ENCODE peak calls at places on chromosomes 11 and 22, in eight cellular contexts. One of them, this sample, is unnamed.

GRCh38 chr22:18024276-18024939 is at the start of gene MICAL3:
- DNase-seq in lower leg skin: no peak
- DNase-seq in fibroblast of the aortic adventitia: peak; percentile 58
- DNase-seq in heart left ventricle: peak; percentile 58
- DNase-seq in mucosa of descending colon: peak; percentile 70
- DNase-seq in AG04449: no peak
- DNase-seq in H9: peak; percentile 39
- DNase-seq in colonic mucosa: peak; percentile 68
- DNase-seq in this sample: peak; percentile 19

GRCh38 chr11:69337211-69337721 is 43.3 kb downstream of the MYEOV start:
- DNase-seq in AG04449: no peak
- DNase-seq in heart left ventricle: no peak
- DNase-seq in colonic mucosa: peak; percentile 71
- DNase-seq in mucosa of descending colon: no peak
- DNase-seq in lower leg skin: peak; percentile 60
- DNase-seq in fibroblast of the aortic adventitia: peak; percentile 34
- DNase-seq in H9: peak; percentile 6
- DNase-seq in this sample: no peak

GRCh38 chr22:25661067-25661466 is 80.9 kb upstream of the MYO18B start:
- DNase-seq in lower leg skin: no peak
- DNase-seq in H9: no peak
- DNase-seq in colonic mucosa: no peak
- DNase-seq in mucosa of descending colon: no peak
- DNase-seq in heart left ventricle: no peak
- DNase-seq in fibroblast of the aortic adventitia: peak; percentile 84
- DNase-seq in AG04449: no peak
- DNase-seq in this sample: no peak

GRCh38 chr11:57049749-57050148 is 61.0 kb downstream of the OR5AK2 start:
- DNase-seq in mucosa of descending colon: no peak
- DNase-seq in AG04449: no peak
- DNase-seq in H9: no peak
- DNase-seq in fibroblast of the aortic adventitia: no peak
- DNase-seq in lower leg skin: no peak
- DNase-seq in heart left ventricle: no peak
- DNase-seq in colonic mucosa: no peak
- DNase-seq in this sample: no peak

GRCh38 chr11:68936358-68936636 is 32.6 kb downstream of the IGHMBP2 start:
- DNase-seq in colonic mucosa: no peak
- DNase-seq in AG04449: no peak
- DNase-seq in H9: no peak
- DNase-seq in mucosa of descending colon: no peak
- DNase-seq in fibroblast of the aortic adventitia: no peak
- DNase-seq in lower leg skin: no peak
- DNase-seq in heart left ventricle: no peak
- DNase-seq in this sample: no peak

GRCh38 chr22:50456466-50457234 is 18.2 kb downstream of the SBF1 start:
- DNase-seq in H9: peak; percentile 53
- DNase-seq in lower leg skin: no peak
- DNase-seq in mucosa of descending colon: no peak
- DNase-seq in fibroblast of the aortic adventitia: no peak
- DNase-seq in AG04449: no peak
- DNase-seq in heart left ventricle: no peak
- DNase-seq in colonic mucosa: no peak
- DNase-seq in this sample: no peak

GRCh38 chr11:116432301-116432700 is 340.5 kb downstream of the BUD13 start:
- DNase-seq in lower leg skin: no peak
- DNase-seq in colonic mucosa: no peak
- DNase-seq in heart left ventricle: no peak
- DNase-seq in mucosa of descending colon: no peak
- DNase-seq in H9: no peak
- DNase-seq in fibroblast of the aortic adventitia: no peak
- DNase-seq in AG04449: no peak
- DNase-seq in this sample: no peak

GRCh38 chr11:2290351-2290841 is 11.3 kb downstream of the C11orf21 start:
- DNase-seq in lower leg skin: peak; percentile 58
- DNase-seq in AG04449: no peak
- DNase-seq in heart left ventricle: no peak
- DNase-seq in fibroblast of the aortic adventitia: no peak
- DNase-seq in H9: peak; percentile 21
- DNase-seq in mucosa of descending colon: peak; percentile 31
- DNase-seq in colonic mucosa: no peak
- DNase-seq in this sample: no peak

GRCh38 chr11:28715726-28716125 is 607.5 kb downstream of the METTL15 start:
- DNase-seq in AG04449: no peak
- DNase-seq in lower leg skin: no peak
- DNase-seq in mucosa of descending colon: no peak
- DNase-seq in H9: no peak
- DNase-seq in fibroblast of the aortic adventitia: no peak
- DNase-seq in colonic mucosa: no peak
- DNase-seq in heart left ventricle: no peak
- DNase-seq in this sample: no peak

GRCh38 chr11:8265681-8266241 is 2.1 kb upstream of the LMO1 start:
- DNase-seq in lower leg skin: peak; percentile 80
- DNase-seq in fibroblast of the aortic adventitia: no peak
- DNase-seq in mucosa of descending colon: no peak
- DNase-seq in AG04449: no peak
- DNase-seq in H9: peak; percentile 47
- DNase-seq in colonic mucosa: no peak
- DNase-seq in heart left ventricle: no peak
- DNase-seq in this sample: no peak

GRCh38 chr11:116828632-116829524 is 829 bp upstream of the APOC3 start:
- DNase-seq in H9: no peak
- DNase-seq in AG04449: no peak
- DNase-seq in colonic mucosa: no peak
- DNase-seq in lower leg skin: no peak
- DNase-seq in heart left ventricle: no peak
- DNase-seq in mucosa of descending colon: no peak
- DNase-seq in fibroblast of the aortic adventitia: no peak
- DNase-seq in this sample: no peak

GRCh38 chr11:122516686-122517085 is 138.8 kb upstream of the UBASH3B start:
- DNase-seq in heart left ventricle: no peak
- DNase-seq in AG04449: no peak
- DNase-seq in mucosa of descending colon: no peak
- DNase-seq in colonic mucosa: no peak
- DNase-seq in H9: no peak
- DNase-seq in fibroblast of the aortic adventitia: peak; percentile 27
- DNase-seq in lower leg skin: no peak
- DNase-seq in this sample: peak; percentile 4

GRCh38 chr11:72379384-72380131 is 54.8 kb downstream of the CLPB start:
- DNase-seq in AG04449: no peak
- DNase-seq in heart left ventricle: no peak
- DNase-seq in fibroblast of the aortic adventitia: no peak
- DNase-seq in lower leg skin: no peak
- DNase-seq in colonic mucosa: no peak
- DNase-seq in H9: no peak
- DNase-seq in mucosa of descending colon: no peak
- DNase-seq in this sample: no peak

GRCh38 chr11:35377262-35377661 is 42.1 kb downstream of the SLC1A2 start:
- DNase-seq in mucosa of descending colon: no peak
- DNase-seq in H9: no peak
- DNase-seq in fibroblast of the aortic adventitia: no peak
- DNase-seq in lower leg skin: no peak
- DNase-seq in heart left ventricle: no peak
- DNase-seq in AG04449: no peak
- DNase-seq in colonic mucosa: no peak
- DNase-seq in this sample: no peak

GRCh38 chr11:35376613-35377012 is 42.7 kb downstream of the SLC1A2 start:
- DNase-seq in heart left ventricle: no peak
- DNase-seq in colonic mucosa: no peak
- DNase-seq in AG04449: no peak
- DNase-seq in mucosa of descending colon: no peak
- DNase-seq in H9: no peak
- DNase-seq in fibroblast of the aortic adventitia: peak; percentile 33
- DNase-seq in lower leg skin: no peak
- DNase-seq in this sample: no peak

GRCh38 chr11:35375332-35376125 is 43.8 kb downstream of the SLC1A2 start:
- DNase-seq in lower leg skin: no peak
- DNase-seq in H9: no peak
- DNase-seq in fibroblast of the aortic adventitia: no peak
- DNase-seq in heart left ventricle: no peak
- DNase-seq in colonic mucosa: no peak
- DNase-seq in mucosa of descending colon: no peak
- DNase-seq in AG04449: no peak
- DNase-seq in this sample: no peak

GRCh38 chr11:35372565-35373283 is 46.6 kb downstream of the SLC1A2 start:
- DNase-seq in colonic mucosa: no peak
- DNase-seq in H9: no peak
- DNase-seq in AG04449: no peak
- DNase-seq in fibroblast of the aortic adventitia: no peak
- DNase-seq in lower leg skin: no peak
- DNase-seq in mucosa of descending colon: no peak
- DNase-seq in heart left ventricle: no peak
- DNase-seq in this sample: no peak

DNA sequence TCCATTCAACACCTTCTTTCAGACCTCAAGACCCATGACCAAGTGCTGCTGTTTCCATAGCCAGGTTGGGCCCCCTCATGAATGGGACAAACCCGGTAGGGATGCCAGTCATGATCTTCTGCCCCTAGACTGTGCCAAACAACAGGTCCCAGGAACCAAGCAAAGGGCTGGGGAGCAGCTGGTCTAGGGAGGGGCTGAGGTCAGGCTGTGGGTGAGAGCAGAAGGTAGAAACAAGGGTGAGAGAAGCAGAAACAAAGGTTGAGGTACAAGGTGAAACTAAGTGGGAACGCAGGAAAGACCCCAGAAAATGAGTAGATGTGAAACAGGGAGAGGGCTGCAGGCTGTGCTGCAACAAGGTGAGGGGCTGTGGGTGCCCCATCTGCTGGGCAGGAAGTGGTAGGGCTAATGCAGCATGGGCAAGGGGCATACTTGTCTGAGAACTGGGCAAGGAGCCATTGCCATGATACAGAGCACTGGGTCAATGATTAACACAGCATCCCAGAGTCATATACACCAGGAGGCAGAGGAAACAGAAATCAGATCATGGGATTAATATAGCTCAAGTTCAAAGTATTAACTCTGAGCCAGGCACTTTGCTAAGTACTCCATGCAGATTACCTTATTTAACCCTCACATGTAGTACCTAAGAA is 45.9 kb downstream of the SLC1A2 start:
- DNase-seq in fibroblast of the aortic adventitia: no peak
- DNase-seq in mucosa of descending colon: no peak
- DNase-seq in H9: no peak
- DNase-seq in colonic mucosa: peak; percentile 37
- DNase-seq in AG04449: no peak
- DNase-seq in heart left ventricle: no peak
- DNase-seq in lower leg skin: no peak
- DNase-seq in this sample: no peak
- TF ChIP-seq CTCF in fibroblast of the aortic adventitia: no peak
- TF ChIP-seq CTCF in mucosa of descending colon: no peak
- TF ChIP-seq CTCF in H9: no peak
- TF ChIP-seq CTCF in colonic mucosa: no peak
- TF ChIP-seq CTCF in AG04449: no peak
- TF ChIP-seq CTCF in heart left ventricle: no peak
- TF ChIP-seq CTCF in lower leg skin: no peak
- TF ChIP-seq CTCF in this sample: no peak

DNA sequence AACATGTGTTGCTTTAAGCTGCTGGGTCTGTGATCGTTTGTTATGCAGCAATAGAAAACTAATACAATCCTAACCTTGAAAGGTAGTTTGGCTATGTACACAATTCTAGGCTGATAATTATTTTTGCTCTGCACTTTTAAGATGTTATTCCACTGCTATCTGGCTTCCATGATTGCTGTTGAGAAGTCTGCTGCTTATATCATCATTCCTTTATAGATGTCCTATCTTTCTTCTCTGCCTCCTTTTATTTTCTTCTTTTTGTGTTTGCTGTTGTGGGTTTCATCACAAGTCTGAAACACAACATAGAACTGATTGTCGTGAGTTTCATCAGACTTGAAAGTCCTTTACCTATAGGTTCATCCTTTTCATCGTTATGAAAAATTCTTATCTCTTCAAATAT is 24.1 kb downstream of the FXYD6 start:
- DNase-seq in mucosa of descending colon: no peak
- DNase-seq in AG04449: no peak
- DNase-seq in colonic mucosa: no peak
- DNase-seq in fibroblast of the aortic adventitia: no peak
- DNase-seq in heart left ventricle: no peak
- DNase-seq in lower leg skin: no peak
- DNase-seq in H9: no peak
- DNase-seq in this sample: no peak
- TF ChIP-seq CTCF in mucosa of descending colon: no peak
- TF ChIP-seq CTCF in AG04449: no peak
- TF ChIP-seq CTCF in colonic mucosa: no peak
- TF ChIP-seq CTCF in fibroblast of the aortic adventitia: no peak
- TF ChIP-seq CTCF in heart left ventricle: no peak
- TF ChIP-seq CTCF in lower leg skin: no peak
- TF ChIP-seq CTCF in H9: no peak
- TF ChIP-seq CTCF in this sample: no peak

GRCh38 chr11:77994434-77995362 is at the start of gene INTS4:
- DNase-seq in fibroblast of the aortic adventitia: peak; percentile 100
- DNase-seq in heart left ventricle: peak; percentile 100
- DNase-seq in AG04449: peak; percentile 99
- DNase-seq in colonic mucosa: peak; percentile 99
- DNase-seq in lower leg skin: peak; percentile 99
- DNase-seq in mucosa of descending colon: peak; percentile 99
- DNase-seq in H9: peak; percentile 100
- DNase-seq in this sample: peak; percentile 99
- TF ChIP-seq CTCF in fibroblast of the aortic adventitia: no peak
- TF ChIP-seq CTCF in heart left ventricle: no peak
- TF ChIP-seq CTCF in AG04449: no peak
- TF ChIP-seq CTCF in colonic mucosa: no peak
- TF ChIP-seq CTCF in lower leg skin: no peak
- TF ChIP-seq CTCF in mucosa of descending colon: no peak
- TF ChIP-seq CTCF in H9: no peak
- TF ChIP-seq CTCF in this sample: no peak

GRCh38 chr22:27488456-27489224 is 312.9 kb downstream of the MN1 start:
- DNase-seq in AG04449: no peak
- DNase-seq in mucosa of descending colon: no peak
- DNase-seq in heart left ventricle: no peak
- DNase-seq in H9: no peak
- DNase-seq in fibroblast of the aortic adventitia: no peak
- DNase-seq in colonic mucosa: peak; percentile 32
- DNase-seq in lower leg skin: no peak
- DNase-seq in this sample: no peak
- TF ChIP-seq CTCF in AG04449: no peak
- TF ChIP-seq CTCF in mucosa of descending colon: no peak
- TF ChIP-seq CTCF in heart left ventricle: no peak
- TF ChIP-seq CTCF in H9: no peak
- TF ChIP-seq CTCF in fibroblast of the aortic adventitia: no peak
- TF ChIP-seq CTCF in colonic mucosa: no peak
- TF ChIP-seq CTCF in lower leg skin: no peak
- TF ChIP-seq CTCF in this sample: no peak